ENCODE peak calls at places on chromosomes 2 and 18, in seven cellular contexts. Y is neuronal stem cell, P is IMR-90, I is H9, L is H1, S is trophoblast cell, G is mesendoderm. X is an unnamed sample.

GRCh38 chr18:3388323-3388722 is 61.6 kb upstream of the TGIF1 start:
- DNase-seq in P (no peak), I (no peak), G (no peak), S (no peak), Y (no peak), L (no peak), X (no peak)

GRCh38 chr2:139225961-139226360 is 445.8 kb upstream of the NXPH2 start:
- DNase-seq in I (no peak), S (no peak), G (no peak), P (no peak), Y (no peak), L (no peak), X (no peak)

GRCh38 chr2:199441759-199442158 is 16.0 kb downstream of the SATB2 start:
- DNase-seq in G (no peak), I (no peak), L (no peak), S (no peak), P (no peak), Y (no peak), X (no peak)

GRCh38 chr2:25615920-25616319 is 57.5 kb downstream of the DTNB start:
- DNase-seq in G (no peak), P (no peak), Y (no peak), L (no peak), S (no peak), I (no peak), X (no peak)

GRCh38 chr2:58195668-58196067 is 45.5 kb downstream of the FANCL start:
- DNase-seq in Y (no peak), G (no peak), I (no peak), S (no peak), P (peak), L (no peak), X (peak)

GRCh38 chr18:33757037-33757436 is 179.0 kb downstream of the ASXL3 start:
- DNase-seq in I (no peak), P (peak), G (no peak), S (no peak), L (no peak), Y (no peak), X (peak)

GRCh38 chr2:121019073-121019472 is 265.9 kb downstream of the TFCP2L1 start:
- DNase-seq in P (peak), I (peak), G (no peak), L (no peak), S (peak), Y (no peak), X (no peak)

GRCh38 chr2:232611559-232612218 is 21.7 kb upstream of the EFHD1 start:
- DNase-seq in P (peak), Y (no peak), L (no peak), S (peak), I (peak), G (peak), X (peak)

GRCh38 chr2:242011516-242011915 is 142.0 kb downstream of the RTP5 start:
- DNase-seq in G (no peak), Y (no peak), I (no peak), S (no peak), L (no peak), P (no peak), X (no peak)

GRCh38 chr2:158745067-158745865 is 49.9 kb upstream of the DAPL1 start:
- DNase-seq in S (peak), Y (peak), L (peak), G (peak), P (peak), I (peak), X (peak)

GRCh38 chr2:241225545-241225944 is 37.1 kb downstream of the ANO7 start:
- DNase-seq in I (no peak), S (peak), G (no peak), Y (no peak), P (no peak), L (no peak), X (no peak)

GRCh38 chr2:241842620-241843211 is 16.0 kb downstream of the PDCD1 start:
- DNase-seq in Y (no peak), L (no peak), G (no peak), I (peak), S (peak), P (no peak), X (peak)

GRCh38 chr2:230418341-230419016 is 2.5 kb downstream of the SP100 start:
- DNase-seq in I (no peak), P (peak), G (no peak), Y (no peak), S (no peak), L (no peak), X (peak)

GRCh38 chr18:9803698-9804516 is 81.9 kb upstream of the TXNDC2 start:
- DNase-seq in I (peak), L (no peak), S (peak), P (no peak), Y (no peak), G (no peak), X (peak)

GRCh38 chr2:17747684-17748452 is 5.7 kb downstream of the SMC6 start:
- DNase-seq in S (no peak), I (peak), P (peak), L (no peak), G (peak), Y (no peak), X (peak)

GRCh38 chr18:30675072-30675471 is 367.5 kb downstream of the DSC3 start:
- DNase-seq in P (no peak), Y (no peak), G (no peak), I (no peak), S (no peak), L (no peak), X (no peak)
- H3K18ac ChIP-seq in P (no peak), Y (no peak), G (no peak), I (no peak), S (no peak), L (no peak), X (no peak)

GRCh38 chr2:235677276-235677788 is 183.5 kb downstream of the AGAP1 start:
- DNase-seq in I (no peak), L (no peak), P (no peak), Y (no peak), S (no peak), G (no peak), X (no peak)

GRCh38 chr2:235674812-235675211 is 181.0 kb downstream of the AGAP1 start:
- DNase-seq in S (no peak), L (no peak), P (no peak), Y (no peak), G (no peak), I (no peak), X (no peak)

GRCh38 chr2:235674116-235674515 is 180.3 kb downstream of the AGAP1 start:
- DNase-seq in G (no peak), P (no peak), S (no peak), Y (no peak), I (no peak), L (no peak), X (no peak)

GRCh38 chr2:235676536-235676799 is 182.6 kb downstream of the AGAP1 start:
- DNase-seq in S (no peak), Y (no peak), L (no peak), P (no peak), G (no peak), I (no peak), X (no peak)

DNA sequence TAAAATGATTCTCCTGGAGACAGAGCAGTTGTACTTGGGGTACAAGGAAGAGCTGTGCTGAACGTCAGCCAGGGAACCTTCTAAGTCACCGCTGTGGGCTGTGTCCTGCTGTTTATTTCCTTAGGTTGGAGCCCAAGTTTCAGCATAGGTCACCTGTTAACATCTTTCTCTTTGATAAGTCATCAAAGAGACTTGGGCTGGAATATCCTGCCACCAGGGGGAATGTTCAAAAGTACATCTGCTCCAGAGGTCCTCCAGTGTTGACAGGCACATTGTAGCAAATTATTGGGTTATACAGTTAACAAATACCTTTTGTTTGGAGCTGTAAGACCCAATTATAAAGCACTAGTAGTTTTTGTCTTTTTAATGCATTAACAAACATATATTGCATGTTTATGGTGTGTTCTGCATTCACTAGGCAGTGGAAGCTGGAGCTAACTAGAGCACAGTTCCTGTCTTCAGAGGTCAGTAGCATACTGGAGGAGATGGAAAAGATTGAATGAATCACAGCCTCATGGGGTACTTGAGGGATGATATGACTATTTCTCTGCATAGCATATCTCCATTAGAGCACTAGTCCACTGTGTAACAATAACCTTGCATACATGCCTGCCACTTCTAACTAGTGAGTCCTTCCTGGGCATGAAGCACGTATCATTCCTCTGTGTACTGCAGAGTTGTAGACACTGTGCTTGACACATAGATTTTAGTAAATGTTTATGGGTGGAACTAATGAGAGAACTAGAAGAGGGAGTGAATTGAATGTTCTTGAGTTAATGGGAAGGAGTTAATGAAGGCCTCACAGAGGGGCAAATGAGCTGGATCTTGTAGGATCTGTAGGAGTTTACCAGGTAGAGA is 182.1 kb downstream of the AGAP1 start:
- DNase-seq in L (no peak), P (peak), Y (no peak), S (no peak), G (peak), I (no peak), X (peak)
- H3K18ac ChIP-seq in L (no peak), P (no peak), Y (no peak), S (no peak), G (no peak), I (no peak), X (no peak)

GRCh38 chr2:30959653-30960052 is 152.4 kb upstream of the CAPN13 start:
- DNase-seq in G (no peak), L (no peak), S (no peak), I (no peak), Y (no peak), P (no peak), X (no peak)
- H3K18ac ChIP-seq in G (no peak), L (no peak), S (no peak), I (no peak), Y (no peak), P (no peak), X (no peak)

GRCh38 chr2:151193576-151193975 is 68.1 kb downstream of the RBM43 start:
- DNase-seq in S (no peak), I (no peak), G (no peak), P (no peak), L (no peak), Y (no peak), X (no peak)
- H3K18ac ChIP-seq in S (no peak), I (no peak), G (no peak), P (no peak), L (no peak), Y (no peak), X (no peak)

GRCh38 chr2:23993736-23994269 is 16.1 kb upstream of the MFSD2B start:
- DNase-seq in G (no peak), P (no peak), Y (no peak), I (no peak), S (peak), L (no peak), X (no peak)
- H3K18ac ChIP-seq in G (no peak), P (no peak), Y (no peak), I (no peak), S (no peak), L (no peak), X (no peak)

GRCh38 chr2:113127646-113128385 is 418 bp downstream of the IL1RN start:
- DNase-seq in L (no peak), P (no peak), S (no peak), I (no peak), G (no peak), Y (no peak), X (no peak)
- H3K18ac ChIP-seq in L (no peak), P (no peak), S (no peak), I (no peak), G (no peak), Y (no peak), X (no peak)

GRCh38 chr18:11179959-11180519 is 30.7 kb upstream of the PIEZO2 start:
- DNase-seq in P (no peak), G (no peak), I (no peak), L (no peak), Y (no peak), S (no peak), X (no peak)

GRCh38 chr18:11175266-11175947 is 26.0 kb upstream of the PIEZO2 start:
- DNase-seq in P (peak), L (no peak), S (peak), I (no peak), G (no peak), Y (no peak), X (peak)

GRCh38 chr18:11178951-11179549 is 29.7 kb upstream of the PIEZO2 start:
- DNase-seq in Y (no peak), I (no peak), L (no peak), S (no peak), G (no peak), P (no peak), X (no peak)

GRCh38 chr18:11177382-11177781 is 28.0 kb upstream of the PIEZO2 start:
- DNase-seq in L (no peak), Y (no peak), G (no peak), I (no peak), S (no peak), P (no peak), X (no peak)

DNA sequence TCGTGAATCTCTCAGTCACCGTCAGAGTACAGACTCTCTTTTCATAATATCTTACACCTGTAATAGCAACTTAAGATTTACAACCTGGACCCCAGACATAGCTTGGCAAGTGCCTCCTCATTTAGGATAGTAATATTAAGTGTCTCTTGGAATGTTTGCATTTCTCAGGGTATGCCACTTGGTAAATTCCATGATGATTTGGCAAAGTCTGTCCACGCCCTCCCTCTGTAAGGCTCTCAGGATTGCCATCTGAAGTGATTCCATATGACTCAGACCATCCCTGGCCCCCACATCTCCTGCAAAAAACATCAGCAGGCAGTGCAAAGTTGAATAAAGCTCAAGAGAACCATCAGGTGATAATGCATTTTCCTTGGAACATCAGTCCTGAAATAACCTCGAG is 27.0 kb upstream of the PIEZO2 start:
- DNase-seq in G (no peak), S (no peak), L (no peak), Y (no peak), I (no peak), P (peak), X (peak)
- H3K18ac ChIP-seq in G (no peak), S (no peak), L (no peak), Y (no peak), I (no peak), P (peak), X (no peak)

GRCh38 chr2:23673082-23673481 is 253.8 kb downstream of the ATAD2B start:
- DNase-seq in P (no peak), Y (no peak), S (no peak), L (no peak), I (no peak), G (no peak), X (no peak)

GRCh38 chr2:23677836-23678235 is 249.1 kb downstream of the ATAD2B start:
- DNase-seq in G (no peak), Y (no peak), P (no peak), L (no peak), I (no peak), S (no peak), X (no peak)

GRCh38 chr2:23670245-23670592 is 256.7 kb downstream of the ATAD2B start:
- DNase-seq in I (no peak), G (no peak), L (no peak), P (no peak), S (no peak), Y (no peak), X (no peak)

GRCh38 chr2:23669413-23670244 is 257.3 kb downstream of the ATAD2B start:
- DNase-seq in G (peak), I (no peak), P (peak), Y (no peak), S (no peak), L (no peak), X (no peak)

GRCh38 chr2:23673830-23674679 is 252.9 kb downstream of the ATAD2B start:
- DNase-seq in G (peak), P (no peak), S (peak), Y (peak), L (no peak), I (peak), X (peak)
- H3K18ac ChIP-seq in G (no peak), P (no peak), S (no peak), Y (no peak), L (no peak), I (no peak), X (no peak)

GRCh38 chr2:10035053-10035422 is 8.3 kb upstream of the KLF11 start:
- DNase-seq in L (no peak), Y (no peak), S (no peak), P (no peak), I (no peak), G (no peak), X (no peak)
- H3K18ac ChIP-seq in L (no peak), Y (no peak), S (no peak), P (no peak), I (no peak), G (no peak), X (no peak)

DNA sequence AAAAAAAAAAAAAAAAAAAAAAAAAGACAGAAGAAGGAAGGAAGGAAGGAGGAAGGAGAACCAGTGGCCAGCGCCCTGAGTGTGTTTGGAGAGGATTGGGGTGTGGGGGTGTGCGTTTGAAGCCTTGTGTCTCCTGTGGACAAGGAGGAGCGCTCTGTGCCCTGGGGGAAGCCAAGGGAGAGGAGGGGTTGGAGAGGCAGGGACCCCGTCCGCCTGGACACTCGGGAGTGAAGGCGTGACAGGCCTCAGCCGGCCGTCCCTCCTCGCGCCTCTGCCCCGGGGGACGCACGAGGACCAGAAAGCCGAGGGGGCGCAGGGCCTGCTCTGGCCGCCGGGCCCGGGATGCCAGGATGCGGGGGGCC is 44.9 kb downstream of the SERTAD2 start:
- DNase-seq in I (no peak), Y (no peak), G (no peak), S (peak), L (no peak), P (no peak), X (no peak)
- H3K18ac ChIP-seq in I (peak), Y (peak), G (peak), S (peak), L (no peak), P (no peak), X (peak)